ENCODE peak calls at places on chromosome 15, in seven cellular contexts. J, O, F, W, E, A and I are unnamed samples.

GRCh38 chr15:48555244-48555804 is 90.2 kb downstream of the FBN1 start:
- DNase-seq in F (no peak), E (no peak), J (no peak), A (no peak), W (no peak), O (peak; percentile 81), I (no peak)

GRCh38 chr15:66006986-66007385 is 137.7 kb downstream of the RAB11A start:
- DNase-seq in W (peak; percentile 68), O (peak; percentile 91), J (no peak), E (no peak), F (no peak), A (no peak), I (no peak)

GRCh38 chr15:64855206-64856000 is 13.7 kb downstream of the PLEKHO2 start:
- DNase-seq in W (no peak), F (peak; percentile 51), J (no peak), O (no peak), A (no peak), E (no peak), I (no peak)

GRCh38 chr15:38128389-38128788 is 124.2 kb upstream of the SPRED1 start:
- DNase-seq in A (no peak), E (no peak), J (no peak), O (peak; percentile 70), W (no peak), F (no peak), I (no peak)

GRCh38 chr15:61480295-61480694 is 251.2 kb upstream of the RORA start:
- DNase-seq in E (no peak), J (no peak), A (no peak), W (no peak), O (no peak), F (peak; percentile 40), I (no peak)

GRCh38 chr15:90886291-90886614 is 1.9 kb downstream of the FES start:
- DNase-seq in A (no peak), E (no peak), O (no peak), J (no peak), W (no peak), F (no peak), I (no peak)

GRCh38 chr15:86863226-86863915 is 783.7 kb downstream of the AGBL1 start:
- DNase-seq in F (no peak), E (no peak), O (peak; percentile 0), A (no peak), J (no peak), W (no peak), I (no peak)

GRCh38 chr15:69145149-69145693 is 15.2 kb upstream of the GLCE start:
- DNase-seq in O (no peak), J (no peak), F (no peak), W (no peak), A (no peak), E (no peak), I (no peak)

GRCh38 chr15:84725001-84725491 is 9.1 kb upstream of the SEC11A start:
- DNase-seq in E (no peak), W (no peak), A (no peak), O (no peak), F (no peak), J (peak; percentile 31), I (peak; percentile 38)

GRCh38 chr15:72521682-72522081 is 47.6 kb downstream of the ARIH1 start:
- DNase-seq in J (no peak), W (no peak), A (no peak), E (no peak), F (peak; percentile 65), O (peak; percentile 50), I (no peak)

GRCh38 chr15:69749797-69750196 is 297.2 kb downstream of the RPLP1 start:
- DNase-seq in E (no peak), F (no peak), J (no peak), W (no peak), O (no peak), A (no peak), I (no peak)

GRCh38 chr15:69384626-69385025 is 29.5 kb upstream of the KIF23 start:
- DNase-seq in E (no peak), A (peak; percentile 19), F (no peak), J (no peak), W (no peak), O (no peak), I (no peak)

GRCh38 chr15:89070197-89071124 is 17.8 kb upstream of the ABHD2 start:
- DNase-seq in W (no peak), F (no peak), E (no peak), A (no peak), O (no peak), J (no peak), I (no peak)

GRCh38 chr15:59739557-59740186 is 50.6 kb upstream of the BNIP2 start:
- DNase-seq in W (no peak), J (no peak), O (no peak), E (no peak), F (no peak), A (no peak), I (no peak)

DNA sequence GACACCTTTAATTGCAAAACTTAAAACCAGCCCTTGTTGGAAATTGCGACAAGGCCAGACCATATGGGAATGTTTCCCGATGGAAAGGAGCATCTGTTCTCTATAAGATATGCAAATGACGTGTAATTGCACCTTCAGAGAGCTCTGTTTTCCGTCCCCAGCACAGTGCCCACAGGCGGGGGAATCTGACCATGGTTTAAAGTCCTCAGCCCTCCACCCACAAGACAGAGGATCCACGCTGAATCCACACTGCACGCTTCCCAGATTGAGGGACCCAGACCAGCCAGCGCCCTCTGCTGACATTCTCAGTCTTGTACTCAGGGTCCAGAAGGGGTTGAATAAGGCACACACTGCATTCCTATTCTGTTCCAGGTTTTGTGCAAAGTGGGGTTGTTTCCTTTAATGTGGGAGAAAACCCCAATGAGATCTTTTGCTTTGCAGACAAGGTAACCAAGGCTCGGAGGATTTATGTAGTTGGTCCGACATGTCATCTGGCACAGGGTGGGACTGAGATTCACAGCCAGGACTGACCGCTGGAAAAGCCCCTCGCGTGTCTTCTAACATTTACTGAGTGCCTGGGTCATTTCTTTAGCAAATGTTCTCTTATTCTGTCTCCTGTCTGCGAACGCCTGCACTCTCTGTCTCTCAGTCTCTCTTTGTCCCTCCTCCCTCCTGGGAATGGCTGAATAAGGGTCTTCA is 36.8 kb upstream of the KLHL25 start:
- DNase-seq in E (peak; percentile 69), A (peak; percentile 76), O (peak; percentile 62), W (peak; percentile 54), F (peak; percentile 86), J (peak; percentile 12), I (peak; percentile 46)
- H3K4me3 ChIP-seq in E (no peak overlapping the region), A (no peak overlapping the region), O (no peak overlapping the region), W (no peak overlapping the region), F (no peak overlapping the region), J (no peak overlapping the region), I (no peak overlapping the region)

GRCh38 chr15:50886611-50887350 is 21.7 kb upstream of the AP4E1 start:
- DNase-seq in W (no peak), O (no peak), J (no peak), A (no peak), F (no peak), E (no peak), I (no peak)

GRCh38 chr15:50884583-50884982 is 23.9 kb upstream of the AP4E1 start:
- DNase-seq in J (no peak), A (no peak), E (no peak), O (peak; percentile 35), F (no peak), W (no peak), I (no peak)

GRCh38 chr15:50883903-50884302 is 24.6 kb upstream of the AP4E1 start:
- DNase-seq in J (no peak), F (no peak), E (no peak), A (no peak), O (peak; percentile 78), W (no peak), I (no peak)

GRCh38 chr15:50888054-50888453 is 20.4 kb upstream of the AP4E1 start:
- DNase-seq in W (no peak), F (no peak), J (no peak), O (no peak), E (no peak), A (no peak), I (no peak)

GRCh38 chr15:50886139-50886467 is 22.4 kb upstream of the AP4E1 start:
- DNase-seq in W (no peak), J (no peak), A (no peak), E (no peak), O (no peak), F (no peak), I (no peak)
- H3K4me3 ChIP-seq in W (no peak overlapping the region), J (no peak overlapping the region), A (no peak overlapping the region), E (no peak overlapping the region), O (no peak overlapping the region), F (no peak overlapping the region), I (no peak overlapping the region)

DNA sequence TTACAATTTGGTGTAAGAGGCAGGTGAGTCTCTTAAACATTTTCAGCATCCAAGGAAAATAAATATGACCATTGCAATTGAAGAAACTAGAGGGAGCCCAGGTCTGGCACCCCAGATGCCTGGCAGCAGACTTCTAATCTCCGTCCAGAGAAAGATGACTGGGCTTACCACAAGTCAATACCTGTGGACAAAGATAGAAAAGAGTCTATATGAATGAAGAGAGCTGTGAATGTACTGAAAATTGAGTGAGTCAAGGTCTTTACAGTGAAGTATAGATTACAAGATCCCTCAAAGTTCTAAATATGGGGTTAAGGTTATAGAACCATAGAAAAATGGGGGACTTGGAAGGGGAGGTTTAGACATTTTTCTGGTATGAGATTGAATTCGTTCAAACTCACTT is 827.4 kb upstream of the NR2F2 start:
- DNase-seq in O (no peak), E (no peak), J (no peak), A (no peak), F (no peak), W (no peak), I (no peak)
- H3K4me3 ChIP-seq in O (no peak overlapping the region), E (no peak overlapping the region), J (no peak overlapping the region), A (no peak overlapping the region), F (no peak overlapping the region), W (no peak overlapping the region), I (no peak overlapping the region)

DNA sequence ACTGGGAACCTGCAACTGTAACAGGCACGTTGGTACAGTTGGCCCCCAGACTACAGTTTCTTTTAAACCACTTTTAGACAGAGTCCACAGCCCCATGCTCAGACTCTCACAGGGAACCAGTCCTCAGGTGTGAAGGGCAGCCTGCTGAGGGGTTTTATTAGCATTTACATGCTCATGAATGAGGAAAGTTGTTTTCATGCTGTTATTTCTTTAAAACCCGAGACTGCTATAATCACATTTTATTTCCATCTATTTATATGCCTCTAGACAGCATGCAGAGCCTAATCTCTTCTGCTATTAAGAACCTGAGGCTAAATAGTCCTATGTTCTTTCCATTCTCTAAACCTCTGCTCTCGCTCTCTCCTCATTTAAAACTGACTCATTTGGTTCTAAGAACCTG is 26.3 kb upstream of the FSIP1 start:
- DNase-seq in A (no peak), W (no peak), F (no peak), E (no peak), O (no peak), J (no peak), I (no peak)
- H3K4me3 ChIP-seq in A (no peak overlapping the region), W (no peak overlapping the region), F (no peak overlapping the region), E (no peak overlapping the region), O (no peak overlapping the region), J (no peak overlapping the region), I (no peak overlapping the region)